ENCODE peak calls at places on chromosomes 4 and X, in eight cellular contexts. Q is left colon, W is upper lobe of right lung, Y is neuronal stem cell, G is cerebellar cortex, L is HTR-8/SVneo, I is neural crest cell, P is MG63. C is an unnamed sample.

GRCh38 chr4:103915224-103915869 is 195.6 kb upstream of the TACR3 start:
- DNase-seq in Q (no peak), W (no peak), Y (no peak), G (peak), L (peak), I (no peak), P (no peak), C (peak)

GRCh38 chr4:69116645-69117321 is 20.5 kb downstream of the UGT2B7 start:
- DNase-seq in Q (no peak), W (no peak), Y (no peak), G (no peak), L (no peak), I (no peak), P (no peak), C (no peak)

GRCh38 chrX:39821011-39821708 is 276.6 kb downstream of the BCOR start:
- DNase-seq in Q (no peak), W (no peak), Y (peak), G (no peak), L (peak), I (peak), P (no peak), C (no peak)

GRCh38 chr4:13142191-13142590 is 341.9 kb downstream of the RAB28 start:
- DNase-seq in Q (no peak), W (no peak), Y (no peak), G (no peak), L (no peak), I (no peak), P (no peak), C (no peak)

GRCh38 chr4:1417522-1418390 is 11.5 kb upstream of the NKX1-1 start:
- DNase-seq in Q (peak), W (peak), Y (no peak), G (no peak), L (no peak), I (no peak), P (no peak), C (no peak)

GRCh38 chrX:13373807-13374187 is 53.9 kb upstream of the ATXN3L start:
- DNase-seq in Q (no peak), W (no peak), Y (no peak), G (no peak), L (no peak), I (no peak), P (peak), C (no peak)

GRCh38 chr4:56817840-56818491 is 3.5 kb downstream of the SPINK2 start:
- DNase-seq in Q (no peak), W (no peak), Y (no peak), G (no peak), L (no peak), I (no peak), P (peak), C (no peak)

GRCh38 chr4:102388636-102389035 is 43.4 kb upstream of the SLC39A8 start:
- DNase-seq in Q (no peak), W (no peak), Y (no peak), G (no peak), L (no peak), I (no peak), P (no peak), C (no peak)

GRCh38 chrX:140495739-140496138 is 9.1 kb downstream of the SOX3 start:
- DNase-seq in Q (no peak), W (no peak), Y (no peak), G (no peak), L (no peak), I (no peak), P (no peak), C (no peak)

GRCh38 chrX:97039363-97040029 is 155.8 kb downstream of the RPA4 start:
- DNase-seq in Q (peak), W (no peak), Y (no peak), G (no peak), L (no peak), I (no peak), P (no peak), C (peak)

GRCh38 chrX:137212078-137212632 is 178.4 kb upstream of the GPR101 start:
- DNase-seq in Q (no peak), W (no peak), Y (no peak), G (no peak), L (no peak), I (no peak), P (no peak), C (no peak)

GRCh38 chr4:163085085-163085484 is 81.6 kb downstream of the NAF1 start:
- DNase-seq in Q (no peak), W (no peak), Y (no peak), G (no peak), L (no peak), I (no peak), P (no peak), C (no peak)

GRCh38 chr4:170089274-170089742 is 448 bp downstream of the AADAT start:
- DNase-seq in Q (no peak), W (no peak), Y (peak), G (peak), L (peak), I (peak), P (peak), C (peak)

GRCh38 chr4:98516441-98517323 is 141.7 kb downstream of the TSPAN5 start:
- DNase-seq in Q (no peak), W (no peak), Y (no peak), G (no peak), L (no peak), I (no peak), P (no peak), C (no peak)

GRCh38 chr4:13917010-13917409 is 289.5 kb upstream of the BOD1L1 start:
- DNase-seq in Q (no peak), W (no peak), Y (no peak), G (no peak), L (no peak), I (no peak), P (no peak), C (no peak)

GRCh38 chr4:124322234-124322831 is 390.2 kb downstream of the ANKRD50 start:
- DNase-seq in Q (no peak), W (no peak), Y (peak), G (peak), L (peak), I (no peak), P (no peak), C (peak)

GRCh38 chr4:184850431-184851199 is 24.8 kb upstream of the ACSL1 start:
- DNase-seq in Q (no peak), W (no peak), Y (no peak), G (no peak), L (no peak), I (no peak), P (no peak), C (no peak)

GRCh38 chr4:73037057-73037456 is 32.5 kb downstream of the COX18 start:
- DNase-seq in Q (no peak), W (no peak), Y (no peak), G (no peak), L (no peak), I (no peak), P (no peak), C (no peak)

GRCh38 chrX:155632424-155633100 is 19.8 kb upstream of the TMLHE start:
- DNase-seq in Q (no peak), W (no peak), Y (no peak), G (no peak), L (no peak), I (no peak), P (no peak), C (no peak)

GRCh38 chr4:187887886-187888285 is 107.7 kb upstream of the ZFP42 start:
- DNase-seq in Q (no peak), W (no peak), Y (no peak), G (no peak), L (no peak), I (no peak), P (no peak), C (no peak)

GRCh38 chrX:20454117-20454516 is 187.4 kb upstream of the RPS6KA3 start:
- DNase-seq in Q (no peak), W (no peak), Y (no peak), G (no peak), L (no peak), I (no peak), P (no peak), C (no peak)

GRCh38 chr4:99179178-99179577 is 35.1 kb upstream of the ADH4 start:
- DNase-seq in Q (no peak), W (no peak), Y (no peak), G (no peak), L (no peak), I (no peak), P (no peak), C (no peak)